ENCODE peak calls at places on chromosome 2, in four cellular contexts. One of them, this sample, is unnamed.

GRCh38 chr2:62774555-62775366 is 69.2 kb downstream of the EHBP1 start:
- DNase-seq in activated CD8-positive, alpha-beta memory T cell treated with anti-CD3 and anti-CD28 coated beads for 48 hours: no peak
- DNase-seq in HTR-8/SVneo: peak; percentile 22
- DNase-seq in uterus: peak; percentile 20
- DNase-seq in this sample: no peak

GRCh38 chr2:226187601-226188000 is 612.0 kb downstream of the IRS1 start:
- DNase-seq in activated CD8-positive, alpha-beta memory T cell treated with anti-CD3 and anti-CD28 coated beads for 48 hours: no peak
- DNase-seq in uterus: no peak
- DNase-seq in HTR-8/SVneo: no peak
- DNase-seq in this sample: no peak

GRCh38 chr2:231886071-231886681 is 40.0 kb downstream of the NPPC start:
- DNase-seq in uterus: no peak
- DNase-seq in HTR-8/SVneo: no peak
- DNase-seq in activated CD8-positive, alpha-beta memory T cell treated with anti-CD3 and anti-CD28 coated beads for 48 hours: no peak
- DNase-seq in this sample: no peak

GRCh38 chr2:10832228-10832936 is 19.8 kb upstream of the PDIA6 start:
- DNase-seq in activated CD8-positive, alpha-beta memory T cell treated with anti-CD3 and anti-CD28 coated beads for 48 hours: peak; percentile 53
- DNase-seq in HTR-8/SVneo: peak; percentile 87
- DNase-seq in uterus: peak; percentile 73
- DNase-seq in this sample: peak; percentile 90

GRCh38 chr2:11491348-11491930 is 25.5 kb upstream of the E2F6 start:
- DNase-seq in HTR-8/SVneo: no peak
- DNase-seq in uterus: no peak
- DNase-seq in activated CD8-positive, alpha-beta memory T cell treated with anti-CD3 and anti-CD28 coated beads for 48 hours: no peak
- DNase-seq in this sample: no peak

GRCh38 chr2:230658877-230659652 is 53.6 kb upstream of the CAB39 start:
- DNase-seq in HTR-8/SVneo: no peak
- DNase-seq in uterus: no peak
- DNase-seq in activated CD8-positive, alpha-beta memory T cell treated with anti-CD3 and anti-CD28 coated beads for 48 hours: no peak
- DNase-seq in this sample: peak; percentile 88

GRCh38 chr2:69482471-69482870 is 45.2 kb upstream of the NFU1 start:
- DNase-seq in uterus: no peak
- DNase-seq in HTR-8/SVneo: no peak
- DNase-seq in activated CD8-positive, alpha-beta memory T cell treated with anti-CD3 and anti-CD28 coated beads for 48 hours: no peak
- DNase-seq in this sample: no peak

GRCh38 chr2:98518106-98518505 is 73.4 kb downstream of the INPP4A start:
- DNase-seq in activated CD8-positive, alpha-beta memory T cell treated with anti-CD3 and anti-CD28 coated beads for 48 hours: no peak
- DNase-seq in HTR-8/SVneo: peak; percentile 27
- DNase-seq in uterus: no peak
- DNase-seq in this sample: peak; percentile 58

GRCh38 chr2:167128130-167128529 is 239.8 kb downstream of the XIRP2 start:
- DNase-seq in activated CD8-positive, alpha-beta memory T cell treated with anti-CD3 and anti-CD28 coated beads for 48 hours: no peak
- DNase-seq in uterus: no peak
- DNase-seq in HTR-8/SVneo: no peak
- DNase-seq in this sample: no peak